ENCODE peak calls at places on chromosomes 6 and 20, in six cellular contexts. T, N, F, Q, Z and C are unnamed samples.

GRCh38 chr6:169841251-169841650 is 89.8 kb downstream of the ERMARD start:
- DNase-seq in Z (no peak), F (no peak), T (no peak), Q (no peak), N (no peak), C (no peak)

GRCh38 chr6:31173406-31173805 is 2.9 kb upstream of the POU5F1 start:
- DNase-seq in Q (no peak), N (no peak), Z (no peak), F (no peak), T (no peak), C (no peak)

GRCh38 chr20:20712004-20712473 is 405 bp downstream of the RALGAPA2 start:
- DNase-seq in N (no peak), Q (no peak), T (no peak), F (peak), Z (no peak), C (no peak)

GRCh38 chr20:25543068-25543467 is 42.3 kb downstream of the NINL start:
- DNase-seq in Z (no peak), F (peak), Q (no peak), N (no peak), T (no peak), C (peak)

GRCh38 chr6:43635387-43636311 is at the start of gene MAD2L1BP:
- DNase-seq in Z (peak), Q (peak), T (peak), F (peak), N (peak), C (peak)

GRCh38 chr6:29679962-29680361 is 990 bp downstream of the ZFP57 start:
- DNase-seq in N (peak), Z (no peak), Q (no peak), T (no peak), F (no peak), C (no peak)

GRCh38 chr20:36483919-36484808 is 57.2 kb upstream of the MYL9 start:
- DNase-seq in Z (no peak), Q (no peak), F (no peak), N (no peak), T (no peak), C (peak)

GRCh38 chr20:19775353-19776201 is 17.5 kb downstream of the RIN2 start:
- DNase-seq in F (no peak), Q (no peak), N (no peak), T (no peak), Z (no peak), C (no peak)

GRCh38 chr20:37868998-37869861 is 33.7 kb upstream of the VSTM2L start:
- DNase-seq in Z (peak), Q (no peak), T (no peak), N (no peak), F (no peak), C (no peak)

GRCh38 chr20:62825994-62826645 is 9.3 kb downstream of the COL9A3 start:
- DNase-seq in T (no peak), Z (no peak), F (no peak), Q (no peak), N (no peak), C (no peak)

GRCh38 chr6:128697392-128697689 is 176.9 kb upstream of the PTPRK start:
- DNase-seq in F (no peak), T (no peak), N (no peak), Q (no peak), Z (no peak), C (no peak)

DNA sequence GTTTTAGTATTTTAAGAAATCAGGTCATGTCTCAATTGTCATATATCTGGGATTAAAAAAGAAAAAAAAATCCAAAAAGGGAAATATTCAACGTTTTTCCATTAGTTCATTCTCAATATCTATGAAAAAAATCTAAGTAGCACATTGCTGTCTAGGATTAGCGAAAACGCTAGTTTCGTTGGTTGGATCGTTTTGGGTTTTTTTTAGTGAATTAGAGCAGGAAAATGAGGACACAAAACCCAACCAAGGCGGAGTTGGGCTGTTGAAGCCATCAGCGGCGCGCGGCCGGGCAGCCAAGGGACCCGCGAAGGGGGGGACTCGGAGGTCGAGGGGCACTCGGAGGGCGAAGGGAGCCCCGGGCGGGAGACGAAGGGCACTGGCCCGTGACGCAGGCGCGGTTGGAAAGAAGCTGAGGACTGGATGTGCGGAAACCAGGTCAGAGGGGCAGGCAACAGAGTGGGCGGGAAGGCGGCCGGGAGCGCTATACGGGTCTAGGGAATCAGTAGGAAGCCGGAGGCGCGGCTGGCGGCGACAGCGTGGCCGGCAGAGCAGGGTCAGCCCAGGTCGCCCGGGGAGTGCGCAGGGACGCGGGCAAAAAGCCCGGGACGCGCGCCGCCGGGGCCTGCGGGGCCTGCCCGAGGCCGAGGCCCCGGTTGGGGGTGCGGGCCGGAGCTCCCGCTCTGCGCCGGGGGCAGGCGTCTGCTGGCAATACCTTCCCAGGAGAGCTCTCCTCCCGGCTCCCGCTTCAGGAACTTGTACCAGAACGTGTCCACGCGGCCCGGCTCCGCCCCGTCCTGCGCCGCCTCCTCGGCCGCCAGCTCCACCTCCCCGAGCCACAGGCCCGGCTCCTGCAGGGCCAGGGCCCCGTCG is 599 bp downstream of the EPM2A start:
- DNase-seq in N (peak), Z (peak), F (peak), T (peak), Q (no peak), C (peak)
- TF ChIP-seq POLR2A in N (peak), Z (peak), F (peak), T (peak), Q (peak), C (peak)

GRCh38 chr20:41078329-41078728 is 49.7 kb downstream of the TOP1 start:
- DNase-seq in Q (peak), N (no peak), F (peak), T (peak), Z (no peak), C (peak)
- TF ChIP-seq RFX5 in Q (no peak), N (no peak), F (no peak), T (no peak), Z (no peak), C (no peak)

GRCh38 chr6:18330548-18331066 is 56.5 kb upstream of the RNF144B start:
- DNase-seq in T (no peak), Q (no peak), Z (no peak), N (no peak), F (no peak), C (no peak)
- TF ChIP-seq POLR2A in T (no peak), Q (no peak), Z (no peak), N (no peak), F (no peak), C (no peak)

GRCh38 chr20:50585678-50586077 is 75.5 kb downstream of the PTPN1 start:
- DNase-seq in Z (no peak), T (no peak), N (no peak), Q (no peak), F (no peak), C (no peak)

GRCh38 chr20:50588034-50588736 is 78.0 kb downstream of the PTPN1 start:
- DNase-seq in F (peak), Q (no peak), T (peak), N (peak), Z (no peak), C (peak)

GRCh38 chr20:50587291-50587961 is 77.2 kb downstream of the PTPN1 start:
- DNase-seq in Q (no peak), Z (no peak), F (no peak), N (no peak), T (no peak), C (no peak)

GRCh38 chr20:50585214-50585613 is 75.0 kb downstream of the PTPN1 start:
- DNase-seq in N (no peak), T (no peak), Q (no peak), Z (no peak), F (no peak), C (no peak)

GRCh38 chr20:50586531-50587232 is 76.5 kb downstream of the PTPN1 start:
- DNase-seq in N (no peak), F (no peak), Q (no peak), T (no peak), Z (no peak), C (no peak)
- TF ChIP-seq RFX5 in N (no peak), F (no peak), Q (no peak), T (no peak), Z (no peak), C (no peak)

GRCh38 chr6:13495818-13496217 is 8.4 kb upstream of the GFOD1 start:
- DNase-seq in N (no peak), Q (no peak), Z (no peak), T (no peak), F (no peak), C (no peak)

GRCh38 chr6:13495112-13495765 is 7.8 kb upstream of the GFOD1 start:
- DNase-seq in T (no peak), F (no peak), Q (no peak), N (no peak), Z (no peak), C (no peak)

GRCh38 chr6:13496508-13497180 is 9.2 kb upstream of the GFOD1 start:
- DNase-seq in Z (no peak), T (no peak), N (no peak), F (no peak), Q (no peak), C (no peak)

GRCh38 chr6:13504611-13505344 is 17.4 kb upstream of the GFOD1 start:
- DNase-seq in F (no peak), Z (no peak), N (no peak), Q (no peak), T (no peak), C (no peak)

GRCh38 chr6:13500264-13500663 is 12.9 kb upstream of the GFOD1 start:
- DNase-seq in F (no peak), T (no peak), N (no peak), Z (no peak), Q (no peak), C (no peak)
- TF ChIP-seq POLR2A in F (no peak), T (no peak), N (no peak), Z (no peak), Q (no peak), C (no peak)

GRCh38 chr6:138486249-138487121 is 12.8 kb downstream of the NHSL1 start:
- DNase-seq in Q (no peak), T (no peak), F (peak), Z (no peak), N (no peak), C (no peak)

GRCh38 chr6:138483911-138484731 is 15.2 kb downstream of the NHSL1 start:
- DNase-seq in T (no peak), Z (no peak), N (no peak), Q (no peak), F (no peak), C (no peak)

GRCh38 chr6:138487122-138487604 is 12.1 kb downstream of the NHSL1 start:
- DNase-seq in T (no peak), N (no peak), Q (no peak), Z (no peak), F (no peak), C (no peak)

GRCh38 chr6:138485586-138486248 is 13.6 kb downstream of the NHSL1 start:
- DNase-seq in T (no peak), F (no peak), Z (no peak), Q (no peak), N (no peak), C (no peak)

DNA sequence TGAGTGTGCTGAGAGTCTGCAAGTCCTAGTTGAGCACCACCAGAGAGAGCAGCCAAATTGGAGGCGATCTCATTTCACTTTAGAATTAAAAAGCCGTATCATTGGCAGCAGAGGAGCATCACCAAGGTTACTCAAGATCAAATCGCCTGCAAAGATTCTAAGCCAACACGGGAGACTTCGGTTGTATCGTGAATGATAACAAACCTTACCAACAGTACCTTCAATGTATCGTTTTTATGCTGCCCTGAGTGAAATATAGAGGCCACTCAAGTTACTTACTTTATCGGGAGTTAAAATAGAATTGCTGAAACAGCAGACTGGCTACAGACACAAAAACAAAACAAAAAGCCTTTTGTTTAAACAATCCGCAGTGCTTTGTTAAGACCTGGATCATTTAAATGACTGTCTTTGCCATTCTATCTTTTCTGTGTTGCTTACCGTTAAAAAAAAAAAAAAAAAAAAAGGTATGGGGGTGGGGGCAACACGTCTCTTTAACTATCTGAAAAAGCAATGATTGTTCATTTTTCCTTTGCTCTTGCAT is 14.2 kb downstream of the NHSL1 start:
- DNase-seq in F (no peak), Q (no peak), T (no peak), Z (no peak), N (no peak), C (peak)
- TF ChIP-seq RFX5 in F (no peak), Q (no peak), T (no peak), Z (no peak), N (no peak), C (no peak)

GRCh38 chr20:64077876-64078551 is 1.3 kb downstream of the RGS19 start:
- DNase-seq in F (no peak), Z (no peak), T (no peak), N (no peak), Q (no peak), C (no peak)

GRCh38 chr20:64076061-64076997 is 3.0 kb downstream of the RGS19 start:
- DNase-seq in T (no peak), N (no peak), Z (no peak), F (no peak), Q (no peak), C (no peak)

GRCh38 chr20:64078934-64079272 is 415 bp downstream of the RGS19 start:
- DNase-seq in Z (no peak), N (no peak), Q (no peak), T (no peak), F (no peak), C (no peak)

GRCh38 chr20:64077094-64077493 is 2.2 kb downstream of the RGS19 start:
- DNase-seq in N (no peak), Z (no peak), Q (no peak), T (no peak), F (no peak), C (no peak)

GRCh38 chr20:64077541-64077875 is 1.8 kb downstream of the RGS19 start:
- DNase-seq in F (no peak), Q (no peak), N (no peak), T (no peak), Z (no peak), C (no peak)
- TF ChIP-seq POLR2A in F (no peak), Q (peak), N (no peak), T (no peak), Z (no peak), C (no peak)

GRCh38 chr20:60011512-60012507 is 53.6 kb downstream of the CDH26 start:
- DNase-seq in Z (no peak), T (no peak), N (no peak), F (no peak), Q (no peak), C (no peak)
- TF ChIP-seq RFX5 in Z (no peak), T (no peak), N (no peak), F (no peak), Q (no peak), C (no peak)